ENCODE peak calls at places on chromosomes 6 and 20, in eight cellular contexts. One of them, this sample, is unnamed.

GRCh38 chr20:37095108-37095608 is 639 bp downstream of the RBL1 start:
- DNase-seq in mesenchymal stem cell: no peak
- DNase-seq in NCI-H1417: peak
- DNase-seq in NCI-H69: peak
- DNase-seq in GM03348: peak
- DNase-seq in H4: no peak
- DNase-seq in nucleus accumbens: no peak
- DNase-seq in pancreas: peak
- DNase-seq in this sample: no peak

GRCh38 chr6:154510144-154510905 is at the start of gene CNKSR3:
- DNase-seq in mesenchymal stem cell: peak
- DNase-seq in NCI-H1417: peak
- DNase-seq in NCI-H69: peak
- DNase-seq in GM03348: peak
- DNase-seq in H4: peak
- DNase-seq in nucleus accumbens: peak
- DNase-seq in pancreas: peak
- DNase-seq in this sample: peak

GRCh38 chr6:9593566-9593965 is 821.3 kb downstream of the TFAP2A start:
- DNase-seq in mesenchymal stem cell: no peak
- DNase-seq in NCI-H1417: peak
- DNase-seq in NCI-H69: no peak
- DNase-seq in GM03348: no peak
- DNase-seq in H4: no peak
- DNase-seq in nucleus accumbens: no peak
- DNase-seq in pancreas: no peak
- DNase-seq in this sample: no peak

GRCh38 chr6:34615574-34616229 is 59.6 kb upstream of the SPDEF start:
- DNase-seq in mesenchymal stem cell: no peak
- DNase-seq in NCI-H1417: no peak
- DNase-seq in NCI-H69: no peak
- DNase-seq in GM03348: no peak
- DNase-seq in H4: no peak
- DNase-seq in nucleus accumbens: no peak
- DNase-seq in pancreas: no peak
- DNase-seq in this sample: no peak

GRCh38 chr20:25014816-25015215 is 22.3 kb upstream of the APMAP start:
- DNase-seq in mesenchymal stem cell: no peak
- DNase-seq in NCI-H1417: peak
- DNase-seq in NCI-H69: peak
- DNase-seq in GM03348: no peak
- DNase-seq in H4: no peak
- DNase-seq in nucleus accumbens: no peak
- DNase-seq in pancreas: peak
- DNase-seq in this sample: no peak

GRCh38 chr20:10641467-10641866 is 32.3 kb downstream of the JAG1 start:
- DNase-seq in mesenchymal stem cell: no peak
- DNase-seq in NCI-H1417: no peak
- DNase-seq in NCI-H69: no peak
- DNase-seq in GM03348: no peak
- DNase-seq in H4: no peak
- DNase-seq in nucleus accumbens: no peak
- DNase-seq in pancreas: no peak
- DNase-seq in this sample: no peak

GRCh38 chr6:136037246-136037884 is 185.9 kb downstream of the PDE7B start:
- DNase-seq in mesenchymal stem cell: no peak
- DNase-seq in NCI-H1417: no peak
- DNase-seq in NCI-H69: no peak
- DNase-seq in GM03348: no peak
- DNase-seq in H4: no peak
- DNase-seq in nucleus accumbens: no peak
- DNase-seq in pancreas: no peak
- DNase-seq in this sample: no peak

GRCh38 chr6:117072134-117072533 is 193.2 kb upstream of the VGLL2 start:
- DNase-seq in mesenchymal stem cell: no peak
- DNase-seq in NCI-H1417: peak
- DNase-seq in NCI-H69: peak
- DNase-seq in GM03348: no peak
- DNase-seq in H4: no peak
- DNase-seq in nucleus accumbens: no peak
- DNase-seq in pancreas: no peak
- DNase-seq in this sample: no peak

GRCh38 chr20:38460040-38460623 is 12.5 kb upstream of the RALGAPB start:
- DNase-seq in mesenchymal stem cell: peak
- DNase-seq in NCI-H1417: peak
- DNase-seq in NCI-H69: peak
- DNase-seq in GM03348: no peak
- DNase-seq in H4: peak
- DNase-seq in nucleus accumbens: no peak
- DNase-seq in pancreas: peak
- DNase-seq in this sample: peak

GRCh38 chr6:112298021-112298745 is 43.8 kb upstream of the LAMA4 start:
- DNase-seq in mesenchymal stem cell: peak
- DNase-seq in NCI-H1417: no peak
- DNase-seq in NCI-H69: peak
- DNase-seq in GM03348: peak
- DNase-seq in H4: peak
- DNase-seq in nucleus accumbens: no peak
- DNase-seq in pancreas: no peak
- DNase-seq in this sample: no peak

GRCh38 chr20:53609501-53610445 is 16.1 kb upstream of the ZNF217 start:
- DNase-seq in mesenchymal stem cell: peak
- DNase-seq in NCI-H1417: peak
- DNase-seq in NCI-H69: no peak
- DNase-seq in GM03348: no peak
- DNase-seq in H4: peak
- DNase-seq in nucleus accumbens: no peak
- DNase-seq in pancreas: peak
- DNase-seq in this sample: no peak

GRCh38 chr20:56736285-56736857 is 107.3 kb downstream of the TFAP2C start:
- DNase-seq in mesenchymal stem cell: no peak
- DNase-seq in NCI-H1417: no peak
- DNase-seq in NCI-H69: no peak
- DNase-seq in GM03348: no peak
- DNase-seq in H4: no peak
- DNase-seq in nucleus accumbens: no peak
- DNase-seq in pancreas: no peak
- DNase-seq in this sample: no peak

GRCh38 chr20:50520222-50520877 is 10.2 kb downstream of the PTPN1 start:
- DNase-seq in mesenchymal stem cell: no peak
- DNase-seq in NCI-H1417: no peak
- DNase-seq in NCI-H69: no peak
- DNase-seq in GM03348: no peak
- DNase-seq in H4: no peak
- DNase-seq in nucleus accumbens: no peak
- DNase-seq in pancreas: no peak
- DNase-seq in this sample: no peak

GRCh38 chr6:123089223-123089622 is 93.2 kb downstream of the CLVS2 start:
- DNase-seq in mesenchymal stem cell: no peak
- DNase-seq in NCI-H1417: peak
- DNase-seq in NCI-H69: peak
- DNase-seq in GM03348: no peak
- DNase-seq in H4: no peak
- DNase-seq in nucleus accumbens: no peak
- DNase-seq in pancreas: no peak
- DNase-seq in this sample: no peak

GRCh38 chr20:17155401-17155800 is 71.4 kb upstream of the PCSK2 start:
- DNase-seq in mesenchymal stem cell: no peak
- DNase-seq in NCI-H1417: no peak
- DNase-seq in NCI-H69: no peak
- DNase-seq in GM03348: no peak
- DNase-seq in H4: no peak
- DNase-seq in nucleus accumbens: no peak
- DNase-seq in pancreas: no peak
- DNase-seq in this sample: no peak

GRCh38 chr20:2889209-2889608 is 15.9 kb downstream of the PTPRA start:
- DNase-seq in mesenchymal stem cell: no peak
- DNase-seq in NCI-H1417: no peak
- DNase-seq in NCI-H69: no peak
- DNase-seq in GM03348: no peak
- DNase-seq in H4: no peak
- DNase-seq in nucleus accumbens: no peak
- DNase-seq in pancreas: no peak
- DNase-seq in this sample: no peak

GRCh38 chr20:32382102-32382950 is 24.2 kb downstream of the ASXL1 start:
- DNase-seq in mesenchymal stem cell: no peak
- DNase-seq in NCI-H1417: no peak
- DNase-seq in NCI-H69: no peak
- DNase-seq in GM03348: no peak
- DNase-seq in H4: no peak
- DNase-seq in nucleus accumbens: no peak
- DNase-seq in pancreas: no peak
- DNase-seq in this sample: no peak

GRCh38 chr20:21106171-21106694 is at the start of gene LINC00237:
- DNase-seq in mesenchymal stem cell: no peak
- DNase-seq in NCI-H1417: peak
- DNase-seq in NCI-H69: peak
- DNase-seq in GM03348: no peak
- DNase-seq in H4: no peak
- DNase-seq in nucleus accumbens: no peak
- DNase-seq in pancreas: no peak
- DNase-seq in this sample: no peak

GRCh38 chr20:49843139-49843538 is 30.5 kb downstream of the SLC9A8 start:
- DNase-seq in mesenchymal stem cell: no peak
- DNase-seq in NCI-H1417: no peak
- DNase-seq in NCI-H69: no peak
- DNase-seq in GM03348: no peak
- DNase-seq in H4: no peak
- DNase-seq in nucleus accumbens: no peak
- DNase-seq in pancreas: no peak
- DNase-seq in this sample: no peak

GRCh38 chr6:72649032-72649984 is 27.4 kb downstream of the KCNQ5 start:
- DNase-seq in mesenchymal stem cell: peak
- DNase-seq in NCI-H1417: no peak
- DNase-seq in NCI-H69: peak
- DNase-seq in GM03348: peak
- DNase-seq in H4: peak
- DNase-seq in nucleus accumbens: no peak
- DNase-seq in pancreas: no peak
- DNase-seq in this sample: no peak

GRCh38 chr6:72554203-72554564 is 67.7 kb upstream of the KCNQ5 start:
- DNase-seq in mesenchymal stem cell: peak
- DNase-seq in NCI-H1417: no peak
- DNase-seq in NCI-H69: no peak
- DNase-seq in GM03348: peak
- DNase-seq in H4: no peak
- DNase-seq in nucleus accumbens: no peak
- DNase-seq in pancreas: no peak
- DNase-seq in this sample: no peak